ENCODE peak calls at places on chromosomes 4 and X, in five cellular contexts. One of them, this sample, is unnamed.

GRCh38 chr4:151700566-151701316 is 60.1 kb downstream of the GATB start:
- ATAC-seq in natural killer cell: no peak
- ATAC-seq in effector memory CD8-positive, alpha-beta T cell: no peak
- ATAC-seq in mucosa of descending colon: no peak
- ATAC-seq in IMR-90: no peak
- ATAC-seq in this sample: no peak

GRCh38 chrX:17596051-17596450 is 141.2 kb upstream of the SCML1 start:
- ATAC-seq in natural killer cell: no peak
- ATAC-seq in effector memory CD8-positive, alpha-beta T cell: no peak
- ATAC-seq in mucosa of descending colon: no peak
- ATAC-seq in IMR-90: no peak
- ATAC-seq in this sample: no peak

GRCh38 chr4:177118596-177118995 is 191.1 kb upstream of the NEIL3 start:
- ATAC-seq in natural killer cell: no peak
- ATAC-seq in effector memory CD8-positive, alpha-beta T cell: no peak
- ATAC-seq in mucosa of descending colon: no peak
- ATAC-seq in IMR-90: peak
- ATAC-seq in this sample: no peak

GRCh38 chrX:150182176-150182575 is 180.9 kb upstream of the MAMLD1 start:
- ATAC-seq in natural killer cell: no peak
- ATAC-seq in effector memory CD8-positive, alpha-beta T cell: no peak
- ATAC-seq in mucosa of descending colon: no peak
- ATAC-seq in IMR-90: peak
- ATAC-seq in this sample: no peak

GRCh38 chrX:18992829-18993228 is 8.9 kb upstream of the PHKA2 start:
- ATAC-seq in natural killer cell: no peak
- ATAC-seq in effector memory CD8-positive, alpha-beta T cell: no peak
- ATAC-seq in mucosa of descending colon: peak
- ATAC-seq in IMR-90: no peak
- ATAC-seq in this sample: no peak

GRCh38 chr4:163895369-163896005 is 401.0 kb downstream of the TMA16 start:
- ATAC-seq in natural killer cell: peak
- ATAC-seq in effector memory CD8-positive, alpha-beta T cell: peak
- ATAC-seq in mucosa of descending colon: no peak
- ATAC-seq in IMR-90: no peak
- ATAC-seq in this sample: no peak

GRCh38 chr4:17324431-17324830 is 187.5 kb downstream of the QDPR start:
- ATAC-seq in natural killer cell: no peak
- ATAC-seq in effector memory CD8-positive, alpha-beta T cell: peak
- ATAC-seq in mucosa of descending colon: no peak
- ATAC-seq in IMR-90: peak
- ATAC-seq in this sample: no peak

GRCh38 chrX:51155566-51155965 is 177.1 kb upstream of the NUDT10 start:
- ATAC-seq in natural killer cell: no peak
- ATAC-seq in effector memory CD8-positive, alpha-beta T cell: no peak
- ATAC-seq in mucosa of descending colon: no peak
- ATAC-seq in IMR-90: no peak
- ATAC-seq in this sample: no peak

GRCh38 chr4:85508654-85509053 is 33.7 kb downstream of the ARHGAP24 start:
- ATAC-seq in natural killer cell: no peak
- ATAC-seq in effector memory CD8-positive, alpha-beta T cell: no peak
- ATAC-seq in mucosa of descending colon: peak
- ATAC-seq in IMR-90: no peak
- ATAC-seq in this sample: no peak

GRCh38 chr4:111793686-111794085 is 351.6 kb upstream of the FAM241A start:
- ATAC-seq in natural killer cell: no peak
- ATAC-seq in effector memory CD8-positive, alpha-beta T cell: no peak
- ATAC-seq in mucosa of descending colon: no peak
- ATAC-seq in IMR-90: no peak
- ATAC-seq in this sample: no peak

GRCh38 chr4:185651137-185651677 is 115.9 kb upstream of the PDLIM3 start:
- ATAC-seq in natural killer cell: no peak
- ATAC-seq in effector memory CD8-positive, alpha-beta T cell: no peak
- ATAC-seq in mucosa of descending colon: peak
- ATAC-seq in IMR-90: no peak
- ATAC-seq in this sample: no peak

GRCh38 chr4:118974758-118975157 is 86.1 kb downstream of the SYNPO2 start:
- ATAC-seq in natural killer cell: no peak
- ATAC-seq in effector memory CD8-positive, alpha-beta T cell: no peak
- ATAC-seq in mucosa of descending colon: no peak
- ATAC-seq in IMR-90: peak
- ATAC-seq in this sample: no peak

GRCh38 chr4:181752516-181752915 is 490.7 kb upstream of the TENM3 start:
- ATAC-seq in natural killer cell: no peak
- ATAC-seq in effector memory CD8-positive, alpha-beta T cell: no peak
- ATAC-seq in mucosa of descending colon: no peak
- ATAC-seq in IMR-90: no peak
- ATAC-seq in this sample: no peak

GRCh38 chrX:73903941-73904340 is 340.9 kb downstream of the CHIC1 start:
- ATAC-seq in natural killer cell: no peak
- ATAC-seq in effector memory CD8-positive, alpha-beta T cell: no peak
- ATAC-seq in mucosa of descending colon: no peak
- ATAC-seq in IMR-90: no peak
- ATAC-seq in this sample: no peak

GRCh38 chr4:41611881-41612871 is 74.2 kb downstream of the LIMCH1 start:
- ATAC-seq in natural killer cell: no peak
- ATAC-seq in effector memory CD8-positive, alpha-beta T cell: no peak
- ATAC-seq in mucosa of descending colon: peak
- ATAC-seq in IMR-90: peak
- ATAC-seq in this sample: no peak

This sample was measured in stimulated activated memory B cell treated with anti-CD40 and anti-IgM and Interleukin-4, amounts not matched to agents 10 μg/mL and 1 μg/mL and 100 μg/mL, for 72 hours.